ENCODE peak calls at places on chromosomes 6 and 20, in nine cellular contexts. One of them, this sample, is unnamed.

GRCh38 chr20:36202891-36203338 is 33.4 kb upstream of the AAR2 start:
- DNase-seq in HCT116: peak; percentile 10
- DNase-seq in IMR-90: peak; percentile 19
- DNase-seq in transverse colon: peak; percentile 72
- DNase-seq in uterus: peak; percentile 66
- DNase-seq in tibial nerve: peak; percentile 63
- DNase-seq in sigmoid colon: peak; percentile 80
- DNase-seq in prostate gland: peak; percentile 52
- DNase-seq in ovary: peak; percentile 84
- DNase-seq in this sample: peak; percentile 82

GRCh38 chr6:44868905-44869304 is 459.2 kb upstream of the RUNX2 start:
- DNase-seq in HCT116: no peak
- DNase-seq in IMR-90: no peak
- DNase-seq in transverse colon: no peak
- DNase-seq in uterus: no peak
- DNase-seq in tibial nerve: no peak
- DNase-seq in sigmoid colon: no peak
- DNase-seq in prostate gland: no peak
- DNase-seq in ovary: no peak
- DNase-seq in this sample: no peak

GRCh38 chr20:50434653-50435396 is 75.4 kb upstream of the PTPN1 start:
- DNase-seq in HCT116: no peak
- DNase-seq in IMR-90: peak; percentile 86
- DNase-seq in transverse colon: no peak
- DNase-seq in uterus: no peak
- DNase-seq in tibial nerve: peak; percentile 44
- DNase-seq in sigmoid colon: no peak
- DNase-seq in prostate gland: no peak
- DNase-seq in ovary: no peak
- DNase-seq in this sample: no peak

GRCh38 chr6:98514073-98514720 is 320.2 kb upstream of the POU3F2 start:
- DNase-seq in HCT116: no peak
- DNase-seq in IMR-90: no peak
- DNase-seq in transverse colon: no peak
- DNase-seq in uterus: no peak
- DNase-seq in tibial nerve: no peak
- DNase-seq in sigmoid colon: no peak
- DNase-seq in prostate gland: no peak
- DNase-seq in ovary: no peak
- DNase-seq in this sample: no peak

GRCh38 chr6:78910611-78911134 is 43.3 kb downstream of the IRAK1BP1 start:
- DNase-seq in HCT116: no peak
- DNase-seq in IMR-90: no peak
- DNase-seq in transverse colon: peak; percentile 16
- DNase-seq in uterus: peak; percentile 16
- DNase-seq in tibial nerve: no peak
- DNase-seq in sigmoid colon: no peak
- DNase-seq in prostate gland: no peak
- DNase-seq in ovary: no peak
- DNase-seq in this sample: no peak

GRCh38 chr20:62048821-62049291 is 16.8 kb downstream of the TAF4 start:
- DNase-seq in HCT116: no peak
- DNase-seq in IMR-90: no peak
- DNase-seq in transverse colon: no peak
- DNase-seq in uterus: no peak
- DNase-seq in tibial nerve: no peak
- DNase-seq in sigmoid colon: no peak
- DNase-seq in prostate gland: no peak
- DNase-seq in ovary: peak; percentile 30
- DNase-seq in this sample: no peak

GRCh38 chr6:16305246-16305725 is 66.9 kb downstream of the GMPR start:
- DNase-seq in HCT116: no peak
- DNase-seq in IMR-90: no peak
- DNase-seq in transverse colon: peak; percentile 31
- DNase-seq in uterus: no peak
- DNase-seq in tibial nerve: no peak
- DNase-seq in sigmoid colon: no peak
- DNase-seq in prostate gland: no peak
- DNase-seq in ovary: no peak
- DNase-seq in this sample: no peak

GRCh38 chr6:29737707-29738630 is 14.7 kb downstream of the HLA-F start:
- DNase-seq in HCT116: peak; percentile 59
- DNase-seq in IMR-90: peak; percentile 66
- DNase-seq in transverse colon: peak; percentile 75
- DNase-seq in uterus: peak; percentile 46
- DNase-seq in tibial nerve: peak; percentile 68
- DNase-seq in sigmoid colon: peak; percentile 84
- DNase-seq in prostate gland: peak; percentile 74
- DNase-seq in ovary: peak; percentile 47
- DNase-seq in this sample: peak; percentile 77

GRCh38 chr20:41643504-41643938 is 25.3 kb upstream of the CHD6 start:
- DNase-seq in HCT116: peak; percentile 6
- DNase-seq in IMR-90: peak; percentile 80
- DNase-seq in transverse colon: peak; percentile 64
- DNase-seq in uterus: peak; percentile 21
- DNase-seq in tibial nerve: no peak
- DNase-seq in sigmoid colon: no peak
- DNase-seq in prostate gland: peak; percentile 44
- DNase-seq in ovary: peak; percentile 46
- DNase-seq in this sample: peak; percentile 63

GRCh38 chr6:167990016-167990945 is 7.2 kb upstream of the KIF25 start:
- DNase-seq in HCT116: no peak
- DNase-seq in IMR-90: no peak
- DNase-seq in transverse colon: no peak
- DNase-seq in uterus: no peak
- DNase-seq in tibial nerve: no peak
- DNase-seq in sigmoid colon: no peak
- DNase-seq in prostate gland: no peak
- DNase-seq in ovary: no peak
- DNase-seq in this sample: no peak
- H3K9me3 ChIP-seq in HCT116: no peaks in the 10 kb centered on the region
- H3K9me3 ChIP-seq in IMR-90: no peaks in the 10 kb centered on the region
- H3K9me3 ChIP-seq in transverse colon: no peaks in the 10 kb centered on the region
- H3K9me3 ChIP-seq in uterus: no peaks in the 10 kb centered on the region
- H3K9me3 ChIP-seq in tibial nerve: no peaks in the 10 kb centered on the region
- H3K9me3 ChIP-seq in sigmoid colon: no peaks in the 10 kb centered on the region
- H3K9me3 ChIP-seq in prostate gland: no peaks in the 10 kb centered on the region
- H3K9me3 ChIP-seq in ovary: no peaks in the 10 kb centered on the region
- H3K9me3 ChIP-seq in this sample: no peaks in the 10 kb centered on the region

DNA sequence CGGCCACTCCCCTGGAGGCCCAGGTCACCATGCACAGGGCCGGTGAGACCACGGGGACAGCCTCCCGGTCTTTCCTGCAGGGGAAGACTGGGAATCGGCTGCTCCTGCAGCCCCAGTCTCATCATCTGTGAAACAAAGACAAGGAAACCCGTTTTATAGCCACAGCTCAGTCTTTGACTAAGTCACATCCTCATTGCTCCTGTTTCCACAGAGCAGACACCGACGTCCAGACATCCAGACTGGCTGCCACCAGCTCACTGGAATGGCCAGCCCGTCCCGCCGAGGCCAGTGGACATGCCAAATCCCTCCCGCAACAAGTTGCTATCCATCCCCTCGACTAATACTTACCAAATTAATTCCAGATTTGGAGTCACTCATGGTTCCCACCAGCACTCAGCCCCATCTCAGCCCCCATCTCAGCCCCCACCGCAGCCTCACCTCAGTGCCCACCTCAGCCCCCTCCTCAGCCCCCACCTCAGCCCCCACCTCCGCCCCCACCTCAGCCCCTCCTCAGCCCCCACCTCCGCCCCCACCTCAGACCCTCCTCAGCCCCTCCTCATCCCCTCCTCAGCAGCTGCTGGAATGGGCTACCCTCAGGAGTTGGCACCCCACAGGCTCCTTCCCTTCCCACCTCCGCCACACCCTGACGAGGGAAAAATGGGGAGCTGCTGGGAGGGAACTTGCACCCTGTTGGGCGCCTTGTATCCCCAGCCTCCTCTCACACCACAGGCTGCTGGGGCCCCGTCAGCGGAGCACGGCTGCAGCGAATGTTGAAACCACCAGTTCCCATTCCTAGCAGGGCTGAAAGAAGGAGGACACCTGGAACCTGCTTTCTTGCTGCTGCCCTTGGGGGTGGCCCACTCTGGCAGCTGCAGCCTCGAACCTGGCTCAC is 48.7 kb downstream of the YTHDF1 start:
- DNase-seq in HCT116: no peak
- DNase-seq in IMR-90: no peak
- DNase-seq in transverse colon: no peak
- DNase-seq in uterus: no peak
- DNase-seq in tibial nerve: no peak
- DNase-seq in sigmoid colon: no peak
- DNase-seq in prostate gland: no peak
- DNase-seq in ovary: no peak
- DNase-seq in this sample: no peak
- H3K27me3 ChIP-seq in HCT116: peaks cover 16% of the 10 kb centered on the region
- H3K27me3 ChIP-seq in IMR-90: peaks cover 39% of the 10 kb centered on the region
- H3K27me3 ChIP-seq in transverse colon: peaks cover 9% of the 10 kb centered on the region
- H3K27me3 ChIP-seq in uterus: no peaks in the 10 kb centered on the region
- H3K27me3 ChIP-seq in tibial nerve: no peaks in the 10 kb centered on the region
- H3K27me3 ChIP-seq in sigmoid colon: no peaks in the 10 kb centered on the region
- H3K27me3 ChIP-seq in prostate gland: peaks cover 7% of the 10 kb centered on the region
- H3K27me3 ChIP-seq in ovary: no peaks in the 10 kb centered on the region
- H3K27me3 ChIP-seq in this sample: no peaks in the 10 kb centered on the region

DNA sequence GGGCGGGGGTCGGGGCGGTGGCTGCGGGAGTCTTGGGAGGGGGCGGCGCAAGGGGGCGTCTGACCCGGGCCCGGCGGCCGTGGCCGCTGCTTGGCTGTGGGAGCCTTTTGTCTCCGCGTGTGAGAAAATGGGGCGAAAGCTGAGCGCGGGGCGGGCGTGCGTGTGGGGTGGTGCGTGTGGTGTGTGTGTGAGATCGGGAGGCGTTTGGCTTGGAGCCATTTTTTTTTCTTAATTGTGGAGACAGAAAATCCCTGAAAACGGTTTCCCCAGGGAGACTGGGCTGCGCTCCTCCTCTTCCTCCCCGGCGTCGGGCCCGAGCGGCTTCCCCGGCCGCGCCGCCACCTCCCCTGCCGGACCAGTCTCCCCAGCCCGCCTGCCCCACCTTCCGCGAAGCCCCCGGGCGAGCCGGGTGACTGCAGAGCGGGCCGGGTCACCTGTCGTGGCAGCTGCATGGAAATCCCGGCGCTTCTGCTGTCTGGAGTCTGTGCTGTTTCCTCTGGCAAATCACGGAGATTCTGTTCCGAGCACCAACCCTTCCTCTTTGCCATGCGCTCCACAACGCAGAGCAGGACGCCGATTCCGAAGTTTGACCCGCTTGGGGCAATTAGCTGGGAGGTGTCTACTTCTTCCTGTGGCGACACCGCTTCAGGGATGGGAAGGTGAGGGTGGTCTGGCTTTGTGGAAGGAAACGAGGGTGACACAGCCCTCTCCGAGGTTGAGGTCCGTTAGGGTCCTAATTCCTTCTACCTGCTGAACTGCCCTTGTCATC is 64.5 kb downstream of the GTF2H5 start:
- DNase-seq in HCT116: no peak
- DNase-seq in IMR-90: peak; percentile 63
- DNase-seq in transverse colon: peak; percentile 72
- DNase-seq in uterus: peak; percentile 51
- DNase-seq in tibial nerve: peak; percentile 46
- DNase-seq in sigmoid colon: peak; percentile 80
- DNase-seq in prostate gland: peak; percentile 46
- DNase-seq in ovary: peak; percentile 69
- DNase-seq in this sample: peak; percentile 73
- TF ChIP-seq POLR2A in HCT116: no peak
- TF ChIP-seq POLR2A in IMR-90: peak; percentile 23
- TF ChIP-seq POLR2A in transverse colon: peak; percentile 38
- TF ChIP-seq POLR2A in uterus: no peak
- TF ChIP-seq POLR2A in tibial nerve: no peak
- TF ChIP-seq POLR2A in sigmoid colon: no peak
- TF ChIP-seq POLR2A in prostate gland: peak; percentile 44
- TF ChIP-seq POLR2A in ovary: no peak
- TF ChIP-seq POLR2A in this sample: peak; percentile 53

DNA sequence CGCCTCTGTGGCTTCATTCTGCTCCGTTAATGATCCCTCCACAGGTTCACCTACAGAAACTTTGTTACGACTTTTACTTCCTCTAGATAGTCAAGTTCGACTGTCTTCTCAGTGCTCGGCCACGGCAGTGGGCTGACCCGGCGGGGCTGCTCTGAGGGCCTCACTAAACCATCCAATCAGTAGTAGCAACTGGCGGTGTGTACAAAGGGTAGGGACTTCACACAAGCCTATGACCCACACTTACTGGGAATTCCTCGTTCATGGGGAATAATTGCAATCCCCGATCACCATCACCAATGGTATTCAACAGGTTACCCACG is 1959.2 kb upstream of the DEFB115 start:
- DNase-seq in HCT116: no peak
- DNase-seq in IMR-90: no peak
- DNase-seq in transverse colon: no peak
- DNase-seq in uterus: no peak
- DNase-seq in tibial nerve: no peak
- DNase-seq in sigmoid colon: no peak
- DNase-seq in prostate gland: no peak
- DNase-seq in ovary: no peak
- DNase-seq in this sample: no peak
- H3K9me3 ChIP-seq in HCT116: no peaks in the 10 kb centered on the region
- H3K9me3 ChIP-seq in IMR-90: peaks cover 46% of the 10 kb centered on the region
- H3K9me3 ChIP-seq in transverse colon: peaks cover 32% of the 10 kb centered on the region
- H3K9me3 ChIP-seq in uterus: no peaks in the 10 kb centered on the region
- H3K9me3 ChIP-seq in tibial nerve: no peaks in the 10 kb centered on the region
- H3K9me3 ChIP-seq in sigmoid colon: peaks cover 2% of the 10 kb centered on the region
- H3K9me3 ChIP-seq in prostate gland: no peaks in the 10 kb centered on the region
- H3K9me3 ChIP-seq in ovary: no peaks in the 10 kb centered on the region
- H3K9me3 ChIP-seq in this sample: no peaks in the 10 kb centered on the region

DNA sequence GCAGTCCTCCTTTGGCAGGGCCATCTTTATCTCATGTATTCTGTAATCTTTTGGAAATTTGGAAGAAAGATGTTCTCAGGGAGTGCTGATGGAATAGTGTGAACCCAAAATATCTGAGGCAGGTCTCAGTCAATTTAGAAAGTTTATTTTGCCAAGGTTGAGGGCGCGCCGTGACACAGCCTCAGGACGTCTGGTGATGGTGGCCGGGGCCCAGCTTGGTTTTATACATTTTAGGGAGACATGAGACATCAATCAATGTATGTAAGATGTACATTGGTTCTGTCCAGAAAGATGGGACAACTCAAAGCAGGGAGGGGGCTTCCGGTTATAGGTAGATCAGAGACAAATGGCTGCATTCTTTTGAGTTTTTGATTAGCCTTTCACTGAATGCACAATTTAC is 89.8 kb downstream of the ERMARD start:
- DNase-seq in HCT116: no peak
- DNase-seq in IMR-90: no peak
- DNase-seq in transverse colon: no peak
- DNase-seq in uterus: no peak
- DNase-seq in tibial nerve: no peak
- DNase-seq in sigmoid colon: no peak
- DNase-seq in prostate gland: no peak
- DNase-seq in ovary: no peak
- DNase-seq in this sample: no peak
- H3K27me3 ChIP-seq in HCT116: peaks cover 16% of the 10 kb centered on the region
- H3K27me3 ChIP-seq in IMR-90: peaks cover 3% of the 10 kb centered on the region
- H3K27me3 ChIP-seq in transverse colon: no peaks in the 10 kb centered on the region
- H3K27me3 ChIP-seq in uterus: no peaks in the 10 kb centered on the region
- H3K27me3 ChIP-seq in tibial nerve: no peaks in the 10 kb centered on the region
- H3K27me3 ChIP-seq in sigmoid colon: no peaks in the 10 kb centered on the region
- H3K27me3 ChIP-seq in prostate gland: no peaks in the 10 kb centered on the region
- H3K27me3 ChIP-seq in ovary: no peaks in the 10 kb centered on the region
- H3K27me3 ChIP-seq in this sample: no peaks in the 10 kb centered on the region

GRCh38 chr20:347640-348484 is 951 bp downstream of the NRSN2 start:
- DNase-seq in HCT116: no peak
- DNase-seq in IMR-90: peak; percentile 90
- DNase-seq in transverse colon: peak; percentile 90
- DNase-seq in uterus: peak; percentile 95
- DNase-seq in tibial nerve: peak; percentile 81
- DNase-seq in sigmoid colon: peak; percentile 98
- DNase-seq in prostate gland: peak; percentile 88
- DNase-seq in ovary: peak; percentile 97
- DNase-seq in this sample: peak; percentile 90
- TF ChIP-seq POLR2A in HCT116: peak; percentile 70
- TF ChIP-seq POLR2A in IMR-90: peak; percentile 9
- TF ChIP-seq POLR2A in transverse colon: peak; percentile 67
- TF ChIP-seq POLR2A in uterus: peak; percentile 70
- TF ChIP-seq POLR2A in tibial nerve: peak; percentile 54
- TF ChIP-seq POLR2A in sigmoid colon: peak; percentile 48
- TF ChIP-seq POLR2A in prostate gland: peak; percentile 53
- TF ChIP-seq POLR2A in ovary: peak; percentile 68
- TF ChIP-seq POLR2A in this sample: peak; percentile 46

This sample was measured in body of pancreas.